ENCODE peak calls at places on chromosomes 7 and 10, in four cellular contexts. P is HCT116, M is GM12878, C is HepG2. K is an unnamed sample.

GRCh38 chr7:43735802-43736603 is 6.7 kb upstream of the COA1 start:
- DNase-seq in P (no peak), M (peak), C (peak), K (no peak)

GRCh38 chr10:101295266-101295665 is 58.7 kb upstream of the BTRC start:
- DNase-seq in P (no peak), M (no peak), C (no peak), K (no peak)

GRCh38 chr7:64965594-64965993 is 25.2 kb downstream of the ZNF117 start:
- DNase-seq in P (no peak), M (no peak), C (no peak), K (no peak)

GRCh38 chr10:29160110-29160669 is 128.7 kb upstream of the LYZL1 start:
- DNase-seq in P (peak), M (no peak), C (peak), K (no peak)

GRCh38 chr7:111041577-111041976 is 49.4 kb upstream of the LRRN3 start:
- DNase-seq in P (no peak), M (no peak), C (no peak), K (peak)

GRCh38 chr10:133274751-133275682 is 1.7 kb downstream of the ADAM8 start:
- DNase-seq in P (no peak), M (peak), C (no peak), K (no peak)

GRCh38 chr7:67105382-67105781 is 108.7 kb downstream of the TYW1 start:
- DNase-seq in P (no peak), M (no peak), C (no peak), K (no peak)

GRCh38 chr7:134813668-134814067 is 34.2 kb downstream of the CALD1 start:
- DNase-seq in P (no peak), M (no peak), C (no peak), K (no peak)

GRCh38 chr10:122188706-122189105 is 82.4 kb upstream of the BTBD16 start:
- DNase-seq in P (no peak), M (no peak), C (no peak), K (no peak)

GRCh38 chr10:106086391-106086790 is 1078.1 kb downstream of the SORCS1 start:
- DNase-seq in P (no peak), M (no peak), C (no peak), K (no peak)

GRCh38 chr7:92489634-92490033 is 11.9 kb upstream of the ERVW-1 start:
- DNase-seq in P (no peak), M (no peak), C (no peak), K (no peak)

GRCh38 chr10:112487964-112488363 is 40.9 kb downstream of the VTI1A start:
- DNase-seq in P (no peak), M (no peak), C (no peak), K (no peak)

GRCh38 chr10:49300140-49300974 is 1.4 kb downstream of the C10orf71 start:
- DNase-seq in P (no peak), M (peak), C (no peak), K (no peak)

GRCh38 chr7:100583132-100584045 is 2.5 kb downstream of the LRCH4 start:
- DNase-seq in P (no peak), M (peak), C (no peak), K (no peak)

GRCh38 chr7:129522971-129523340 is 20.6 kb downstream of the SMKR1 start:
- DNase-seq in P (no peak), M (no peak), C (no peak), K (no peak)

GRCh38 chr10:92681306-92681823 is 8.4 kb upstream of the HHEX start:
- DNase-seq in P (no peak), M (no peak), C (no peak), K (no peak)

GRCh38 chr10:81068446-81068845 is 530.7 kb downstream of the SH2D4B start:
- DNase-seq in P (no peak), M (no peak), C (no peak), K (no peak)

GRCh38 chr10:80454526-80455460 is 683 bp downstream of the TSPAN14 start:
- DNase-seq in P (no peak), M (no peak), C (no peak), K (no peak)

GRCh38 chr7:13890793-13891192 is 98.7 kb downstream of the ETV1 start:
- DNase-seq in P (no peak), M (no peak), C (no peak), K (no peak)

GRCh38 chr7:6589829-6590644 is at the start of gene INTS15:
- DNase-seq in P (peak), M (no peak), C (peak), K (no peak)

GRCh38 chr10:9825491-9826018 is 1192.1 kb upstream of the CELF2 start:
- DNase-seq in P (no peak), M (no peak), C (no peak), K (no peak)

GRCh38 chr10:100930368-100930767 is 17.6 kb downstream of the SLF2 start:
- DNase-seq in P (no peak), M (no peak), C (peak), K (no peak)

GRCh38 chr10:132744839-132745238 is 41.1 kb downstream of the NKX6-2 start:
- DNase-seq in P (no peak), M (no peak), C (no peak), K (no peak)

GRCh38 chr7:105205592-105206211 is 183.0 kb downstream of the SRPK2 start:
- DNase-seq in P (no peak), M (no peak), C (no peak), K (no peak)

GRCh38 chr10:64041185-64041988 is 520.2 kb downstream of the REEP3 start:
- DNase-seq in P (peak), M (peak), C (peak), K (peak)

GRCh38 chr7:47301657-47302295 is 280.1 kb downstream of the TNS3 start:
- DNase-seq in P (no peak), M (no peak), C (no peak), K (no peak)

GRCh38 chr7:92813390-92814024 is 22.9 kb downstream of the CDK6 start:
- DNase-seq in P (no peak), M (peak), C (no peak), K (no peak)

GRCh38 chr7:92246363-92247101 is 758 bp downstream of the ANKIB1 start:
- DNase-seq in P (no peak), M (no peak), C (no peak), K (no peak)

GRCh38 chr10:97278491-97278989 is 13.9 kb downstream of the ARHGAP19 start:
- DNase-seq in P (peak), M (no peak), C (peak), K (peak)

GRCh38 chr10:12806228-12807095 is 195.1 kb downstream of the CCDC3 start:
- DNase-seq in P (no peak), M (no peak), C (no peak), K (no peak)

GRCh38 chr10:7372504-7372903 is 38.3 kb downstream of the SFMBT2 start:
- DNase-seq in P (no peak), M (no peak), C (no peak), K (no peak)

GRCh38 chr10:12835709-12836108 is 165.8 kb downstream of the CCDC3 start:
- DNase-seq in P (peak), M (no peak), C (no peak), K (no peak)

GRCh38 chr7:23863209-23863798 is 153.3 kb downstream of the STK31 start:
- DNase-seq in P (peak), M (no peak), C (peak), K (peak)
- TF ChIP-seq SIN3A in P (no peak), M (no peak), C (no peak), K (no peak)

GRCh38 chr7:32515890-32516550 is 20.7 kb downstream of the AVL9 start:
- DNase-seq in P (no peak), M (no peak), C (peak), K (no peak)
- TF ChIP-seq SIN3A in P (no peak), M (no peak), C (no peak), K (no peak)

GRCh38 chr7:22064816-22065215 is 119.1 kb upstream of the CDCA7L start:
- DNase-seq in P (no peak), M (no peak), C (no peak), K (no peak)
- TF ChIP-seq SIN3A in P (no peak), M (no peak), C (no peak), K (no peak)

DNA sequence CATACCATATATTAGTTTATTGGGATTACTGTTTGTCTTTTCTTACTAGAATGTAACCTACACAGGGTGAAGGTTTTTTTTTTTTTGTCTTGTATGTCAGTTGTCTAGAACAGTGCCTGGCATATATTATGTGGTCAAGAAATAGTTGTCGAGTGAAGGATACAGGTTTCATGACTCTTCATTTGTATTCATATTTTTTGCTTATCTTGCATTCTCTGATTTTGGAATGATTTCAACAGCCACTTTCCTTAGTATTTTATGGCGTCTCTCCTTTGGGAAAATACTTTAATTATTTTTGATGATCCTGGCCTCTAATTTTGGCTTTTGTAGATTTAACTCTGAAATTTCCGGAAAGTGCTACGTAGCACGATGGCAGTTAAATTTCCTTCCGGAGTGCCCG is 12.4 kb downstream of the RBM33 start:
- DNase-seq in P (no peak), M (no peak), C (no peak), K (no peak)
- TF ChIP-seq SIN3A in P (no peak), M (no peak), C (no peak), K (no peak)

GRCh38 chr10:123634221-123634620 is 31.9 kb upstream of the GPR26 start:
- DNase-seq in P (no peak), M (no peak), C (no peak), K (no peak)
- TF ChIP-seq SIN3A in P (no peak), M (no peak), C (no peak), K (no peak)

GRCh38 chr10:5961405-5962100 is 15.8 kb downstream of the IL15RA start:
- DNase-seq in P (no peak), M (no peak), C (no peak), K (no peak)
- TF ChIP-seq SIN3A in P (no peak), M (no peak), C (no peak), K (no peak)

GRCh38 chr7:87498893-87499292 is 23.4 kb upstream of the ABCB4 start:
- DNase-seq in P (no peak), M (no peak), C (no peak), K (no peak)
- TF ChIP-seq SIN3A in P (no peak), M (no peak), C (no peak), K (no peak)

GRCh38 chr7:149792220-149792595 is 18.8 kb upstream of the ZNF467 start:
- DNase-seq in P (no peak), M (no peak), C (no peak), K (no peak)
- TF ChIP-seq SIN3A in P (no peak), M (no peak), C (no peak), K (no peak)

GRCh38 chr7:78852951-78853350 is 600.5 kb downstream of the MAGI2 start:
- DNase-seq in P (no peak), M (no peak), C (no peak), K (no peak)

GRCh38 chr7:78850093-78850740 is 603.2 kb downstream of the MAGI2 start:
- DNase-seq in P (no peak), M (no peak), C (peak), K (no peak)
- TF ChIP-seq SIN3A in P (no peak), M (no peak), C (no peak), K (no peak)

K was measured in Panc1.